ENCODE peak calls at places on chromosomes 11 and 22, in ten cellular contexts. One of them, this sample, is unnamed. For H3K4me1 and H3K27me3, the result is how much of the 10 kb centered on the place peaks cover.

GRCh38 chr11:30197869-30198268 is 32.9 kb upstream of the FSHB start:
- DNase-seq in thoracic aorta: no peak
- DNase-seq in uterus: no peak
- DNase-seq in spleen: no peak
- DNase-seq in fibroblast of lung: no peak
- DNase-seq in ovary: no peak
- DNase-seq in CD8-positive, alpha-beta T cell: no peak
- DNase-seq in heart right ventricle: no peak
- DNase-seq in right atrium auricular region: no peak
- DNase-seq in upper lobe of right lung: no peak
- DNase-seq in this sample: peak

GRCh38 chr11:705646-706438 is at the start of gene EPS8L2:
- DNase-seq in thoracic aorta: no peak
- DNase-seq in uterus: no peak
- DNase-seq in spleen: peak
- DNase-seq in fibroblast of lung: no peak
- DNase-seq in ovary: peak
- DNase-seq in CD8-positive, alpha-beta T cell: no peak
- DNase-seq in heart right ventricle: no peak
- DNase-seq in right atrium auricular region: no peak
- DNase-seq in upper lobe of right lung: peak
- DNase-seq in this sample: no peak

GRCh38 chr22:36371920-36372319 is 15.8 kb downstream of the MYH9 start:
- DNase-seq in thoracic aorta: no peak
- DNase-seq in uterus: no peak
- DNase-seq in spleen: no peak
- DNase-seq in fibroblast of lung: no peak
- DNase-seq in ovary: no peak
- DNase-seq in CD8-positive, alpha-beta T cell: no peak
- DNase-seq in heart right ventricle: no peak
- DNase-seq in right atrium auricular region: no peak
- DNase-seq in upper lobe of right lung: no peak
- DNase-seq in this sample: peak

GRCh38 chr11:121723261-121723741 is 270.5 kb upstream of the SORL1-AS1 start:
- DNase-seq in thoracic aorta: peak
- DNase-seq in uterus: peak
- DNase-seq in spleen: no peak
- DNase-seq in fibroblast of lung: peak
- DNase-seq in ovary: peak
- DNase-seq in CD8-positive, alpha-beta T cell: no peak
- DNase-seq in heart right ventricle: peak
- DNase-seq in right atrium auricular region: no peak
- DNase-seq in upper lobe of right lung: no peak
- DNase-seq in this sample: peak

GRCh38 chr11:128688896-128689546 is 4.9 kb upstream of the FLI1 start:
- DNase-seq in thoracic aorta: no peak
- DNase-seq in uterus: no peak
- DNase-seq in spleen: no peak
- DNase-seq in fibroblast of lung: no peak
- DNase-seq in ovary: no peak
- DNase-seq in CD8-positive, alpha-beta T cell: no peak
- DNase-seq in heart right ventricle: no peak
- DNase-seq in right atrium auricular region: no peak
- DNase-seq in upper lobe of right lung: no peak
- DNase-seq in this sample: no peak

GRCh38 chr11:71913716-71914115 is 14.7 kb downstream of the XNDC1N start:
- DNase-seq in thoracic aorta: no peak
- DNase-seq in uterus: no peak
- DNase-seq in spleen: no peak
- DNase-seq in fibroblast of lung: peak
- DNase-seq in ovary: no peak
- DNase-seq in CD8-positive, alpha-beta T cell: no peak
- DNase-seq in heart right ventricle: no peak
- DNase-seq in right atrium auricular region: no peak
- DNase-seq in upper lobe of right lung: no peak
- DNase-seq in this sample: no peak

GRCh38 chr11:77823775-77824174 is 2.8 kb downstream of the AAMDC start:
- DNase-seq in thoracic aorta: no peak
- DNase-seq in uterus: no peak
- DNase-seq in spleen: no peak
- DNase-seq in fibroblast of lung: peak
- DNase-seq in ovary: no peak
- DNase-seq in CD8-positive, alpha-beta T cell: no peak
- DNase-seq in heart right ventricle: no peak
- DNase-seq in right atrium auricular region: no peak
- DNase-seq in upper lobe of right lung: no peak
- DNase-seq in this sample: no peak

GRCh38 chr11:61141601-61142028 is 19.6 kb downstream of the VPS37C start:
- DNase-seq in thoracic aorta: no peak
- DNase-seq in uterus: no peak
- DNase-seq in spleen: peak
- DNase-seq in fibroblast of lung: no peak
- DNase-seq in ovary: no peak
- DNase-seq in CD8-positive, alpha-beta T cell: no peak
- DNase-seq in heart right ventricle: no peak
- DNase-seq in right atrium auricular region: no peak
- DNase-seq in upper lobe of right lung: peak
- DNase-seq in this sample: no peak

GRCh38 chr22:46846154-46846831 is 83.8 kb downstream of the TBC1D22A start:
- DNase-seq in thoracic aorta: no peak
- DNase-seq in uterus: no peak
- DNase-seq in spleen: no peak
- DNase-seq in fibroblast of lung: peak
- DNase-seq in ovary: no peak
- DNase-seq in CD8-positive, alpha-beta T cell: peak
- DNase-seq in heart right ventricle: no peak
- DNase-seq in right atrium auricular region: no peak
- DNase-seq in upper lobe of right lung: no peak
- DNase-seq in this sample: peak

GRCh38 chr11:77999446-77999845 is 5.0 kb upstream of the INTS4 start:
- DNase-seq in thoracic aorta: no peak
- DNase-seq in uterus: no peak
- DNase-seq in spleen: no peak
- DNase-seq in fibroblast of lung: no peak
- DNase-seq in ovary: no peak
- DNase-seq in CD8-positive, alpha-beta T cell: no peak
- DNase-seq in heart right ventricle: no peak
- DNase-seq in right atrium auricular region: no peak
- DNase-seq in upper lobe of right lung: no peak
- DNase-seq in this sample: no peak

GRCh38 chr11:281486-282161 is 3.4 kb downstream of the NLRP6 start:
- DNase-seq in thoracic aorta: no peak
- DNase-seq in uterus: no peak
- DNase-seq in spleen: no peak
- DNase-seq in fibroblast of lung: no peak
- DNase-seq in ovary: no peak
- DNase-seq in CD8-positive, alpha-beta T cell: no peak
- DNase-seq in heart right ventricle: peak
- DNase-seq in right atrium auricular region: no peak
- DNase-seq in upper lobe of right lung: peak
- DNase-seq in this sample: no peak

GRCh38 chr11:72525466-72525865 is 91.1 kb upstream of the CLPB start:
- DNase-seq in thoracic aorta: no peak
- DNase-seq in uterus: no peak
- DNase-seq in spleen: no peak
- DNase-seq in fibroblast of lung: no peak
- DNase-seq in ovary: no peak
- DNase-seq in CD8-positive, alpha-beta T cell: no peak
- DNase-seq in heart right ventricle: no peak
- DNase-seq in right atrium auricular region: no peak
- DNase-seq in upper lobe of right lung: no peak
- DNase-seq in this sample: no peak

GRCh38 chr11:30586251-30587144 is at the start of gene MPPED2:
- DNase-seq in thoracic aorta: no peak
- DNase-seq in uterus: peak
- DNase-seq in spleen: peak
- DNase-seq in fibroblast of lung: no peak
- DNase-seq in ovary: peak
- DNase-seq in CD8-positive, alpha-beta T cell: peak
- DNase-seq in heart right ventricle: peak
- DNase-seq in right atrium auricular region: no peak
- DNase-seq in upper lobe of right lung: peak
- DNase-seq in this sample: no peak

GRCh38 chr11:126529037-126529436 is 173.6 kb downstream of the ST3GAL4 start:
- DNase-seq in thoracic aorta: no peak
- DNase-seq in uterus: no peak
- DNase-seq in spleen: peak
- DNase-seq in fibroblast of lung: no peak
- DNase-seq in ovary: no peak
- DNase-seq in CD8-positive, alpha-beta T cell: no peak
- DNase-seq in heart right ventricle: no peak
- DNase-seq in right atrium auricular region: no peak
- DNase-seq in upper lobe of right lung: no peak
- DNase-seq in this sample: no peak

GRCh38 chr11:106594751-106595351 is 423.4 kb downstream of the GUCY1A2 start:
- DNase-seq in thoracic aorta: no peak
- DNase-seq in uterus: no peak
- DNase-seq in spleen: no peak
- DNase-seq in fibroblast of lung: peak
- DNase-seq in ovary: no peak
- DNase-seq in CD8-positive, alpha-beta T cell: no peak
- DNase-seq in heart right ventricle: no peak
- DNase-seq in right atrium auricular region: no peak
- DNase-seq in upper lobe of right lung: no peak
- DNase-seq in this sample: no peak

GRCh38 chr22:28958611-28959010 is 75.2 kb downstream of the ZNRF3 start:
- DNase-seq in thoracic aorta: no peak
- DNase-seq in uterus: no peak
- DNase-seq in spleen: no peak
- DNase-seq in fibroblast of lung: peak
- DNase-seq in ovary: no peak
- DNase-seq in CD8-positive, alpha-beta T cell: no peak
- DNase-seq in heart right ventricle: no peak
- DNase-seq in right atrium auricular region: no peak
- DNase-seq in upper lobe of right lung: no peak
- DNase-seq in this sample: no peak

GRCh38 chr11:43989162-43989961 is 46.9 kb downstream of the C11orf96 start:
- DNase-seq in thoracic aorta: no peak
- DNase-seq in uterus: peak
- DNase-seq in spleen: peak
- DNase-seq in fibroblast of lung: no peak
- DNase-seq in ovary: peak
- DNase-seq in CD8-positive, alpha-beta T cell: no peak
- DNase-seq in heart right ventricle: peak
- DNase-seq in right atrium auricular region: no peak
- DNase-seq in upper lobe of right lung: no peak
- DNase-seq in this sample: no peak
- H3K4me1 ChIP-seq in thoracic aorta: under half
- H3K4me1 ChIP-seq in uterus: under half
- H3K4me1 ChIP-seq in spleen: under half
- H3K4me1 ChIP-seq in fibroblast of lung: under half
- H3K4me1 ChIP-seq in ovary: under half
- H3K4me1 ChIP-seq in CD8-positive, alpha-beta T cell: under half
- H3K4me1 ChIP-seq in heart right ventricle: half or more
- H3K4me1 ChIP-seq in right atrium auricular region: under half
- H3K4me1 ChIP-seq in upper lobe of right lung: half or more
- H3K4me1 ChIP-seq in this sample: under half

DNA sequence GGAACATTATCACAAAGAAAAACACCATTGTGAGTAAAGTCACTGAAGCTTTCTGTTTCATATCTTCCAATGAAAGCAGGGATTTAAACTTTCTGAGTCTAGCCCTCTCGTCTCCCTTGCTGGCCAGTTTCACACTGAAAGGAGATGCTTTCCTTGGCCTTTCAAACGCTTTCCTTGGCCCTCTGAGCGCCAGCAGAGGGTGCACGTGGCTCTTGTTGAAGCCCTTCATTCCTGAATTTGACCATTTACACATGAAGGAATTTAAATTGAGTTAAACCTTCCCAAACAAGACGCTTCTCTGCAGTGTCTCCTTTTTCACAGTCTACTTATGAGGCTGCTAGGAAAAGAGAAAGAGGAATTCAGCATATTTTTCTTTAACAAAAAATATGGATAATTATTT is 21.5 kb downstream of the NNMT start:
- DNase-seq in thoracic aorta: no peak
- DNase-seq in uterus: peak
- DNase-seq in spleen: no peak
- DNase-seq in fibroblast of lung: peak
- DNase-seq in ovary: peak
- DNase-seq in CD8-positive, alpha-beta T cell: no peak
- DNase-seq in heart right ventricle: peak
- DNase-seq in right atrium auricular region: peak
- DNase-seq in upper lobe of right lung: peak
- DNase-seq in this sample: no peak
- TF ChIP-seq CTCF in thoracic aorta: peak
- TF ChIP-seq CTCF in uterus: peak
- TF ChIP-seq CTCF in spleen: no peak
- TF ChIP-seq CTCF in fibroblast of lung: peak
- TF ChIP-seq CTCF in ovary: no peak
- TF ChIP-seq CTCF in CD8-positive, alpha-beta T cell: no peak
- TF ChIP-seq CTCF in heart right ventricle: peak
- TF ChIP-seq CTCF in right atrium auricular region: no peak
- TF ChIP-seq CTCF in upper lobe of right lung: peak
- TF ChIP-seq CTCF in this sample: peak

GRCh38 chr11:120244476-120244875 is 4.5 kb downstream of the POU2F3 start:
- DNase-seq in thoracic aorta: no peak
- DNase-seq in uterus: no peak
- DNase-seq in spleen: peak
- DNase-seq in fibroblast of lung: peak
- DNase-seq in ovary: no peak
- DNase-seq in CD8-positive, alpha-beta T cell: no peak
- DNase-seq in heart right ventricle: no peak
- DNase-seq in right atrium auricular region: no peak
- DNase-seq in upper lobe of right lung: no peak
- DNase-seq in this sample: no peak
- H3K27me3 ChIP-seq in thoracic aorta: under half
- H3K27me3 ChIP-seq in uterus: under half
- H3K27me3 ChIP-seq in spleen: under half
- H3K27me3 ChIP-seq in fibroblast of lung: under half
- H3K27me3 ChIP-seq in ovary: under half
- H3K27me3 ChIP-seq in CD8-positive, alpha-beta T cell: under half
- H3K27me3 ChIP-seq in heart right ventricle: half or more
- H3K27me3 ChIP-seq in right atrium auricular region: under half
- H3K27me3 ChIP-seq in upper lobe of right lung: under half
- H3K27me3 ChIP-seq in this sample: under half

DNA sequence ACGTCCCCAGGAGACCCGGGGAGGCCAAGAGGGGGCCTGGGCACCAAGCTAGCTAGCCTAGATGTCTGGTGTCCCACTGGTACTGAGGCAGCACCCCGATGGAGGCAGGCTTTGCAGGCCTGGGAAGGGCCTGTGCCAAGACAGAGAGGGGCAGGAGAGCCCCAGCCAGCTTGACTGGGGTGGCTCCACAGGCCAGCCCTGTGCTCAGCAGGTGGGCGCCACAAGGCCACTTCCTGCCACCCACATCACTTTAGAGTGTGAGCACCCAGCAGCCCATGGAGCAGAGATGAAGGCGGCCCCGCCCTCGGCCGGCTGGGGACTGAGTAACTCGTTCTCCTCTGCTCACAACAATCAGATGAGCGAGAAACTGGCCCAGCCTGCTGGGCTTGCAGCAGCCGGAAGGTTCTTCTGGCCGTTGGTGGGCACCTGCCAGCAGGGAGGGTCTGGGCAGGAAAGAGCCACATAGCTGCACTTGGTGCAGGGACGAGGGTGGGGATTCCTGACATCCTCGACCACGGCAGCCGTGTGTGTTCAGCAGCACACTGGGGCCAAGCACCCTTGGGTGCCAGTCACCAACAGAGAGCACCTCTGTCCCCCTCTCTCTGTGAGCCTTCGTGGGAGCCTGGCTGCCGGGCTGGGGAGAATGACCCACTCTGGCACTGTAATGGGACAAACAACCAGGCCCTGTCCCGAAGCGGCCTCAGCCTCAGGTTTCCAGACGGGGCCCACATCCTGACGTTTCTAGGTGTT is 7.6 kb downstream of the OSBPL5 start:
- DNase-seq in thoracic aorta: no peak
- DNase-seq in uterus: no peak
- DNase-seq in spleen: peak
- DNase-seq in fibroblast of lung: peak
- DNase-seq in ovary: peak
- DNase-seq in CD8-positive, alpha-beta T cell: peak
- DNase-seq in heart right ventricle: no peak
- DNase-seq in right atrium auricular region: no peak
- DNase-seq in upper lobe of right lung: peak
- DNase-seq in this sample: no peak
- H3K4me1 ChIP-seq in thoracic aorta: half or more
- H3K4me1 ChIP-seq in uterus: under half
- H3K4me1 ChIP-seq in spleen: under half
- H3K4me1 ChIP-seq in fibroblast of lung: half or more
- H3K4me1 ChIP-seq in ovary: under half
- H3K4me1 ChIP-seq in CD8-positive, alpha-beta T cell: under half
- H3K4me1 ChIP-seq in heart right ventricle: half or more
- H3K4me1 ChIP-seq in right atrium auricular region: under half
- H3K4me1 ChIP-seq in upper lobe of right lung: half or more
- H3K4me1 ChIP-seq in this sample: under half